ENCODE peak calls at places on chromosomes 1 and 21, in ten cellular contexts. K is GM10248, U is amniotic epithelial cell, D is HCT116, J is retina, L is A172, H is GF-D8, R is NCI-H446, N is H7, A is lower lobe of right lung. I is an unnamed sample.

GRCh38 chr1:84598418-84598817 is 24.2 kb upstream of the CTBS start:
- DNase-seq in R (no peak), A (no peak), L (no peak), H (no peak), U (no peak), D (no peak), J (no peak), N (no peak), K (no peak), I (peak; percentile 36)

GRCh38 chr1:46549697-46550681 is 1.5 kb downstream of the KNCN start:
- DNase-seq in R (no peak), N (peak; percentile 76), D (no peak), J (peak; percentile 81), L (no peak), H (no peak), K (no peak), A (peak; percentile 47), U (peak; percentile 37), I (peak; percentile 79)

GRCh38 chr1:234047113-234047512 is 142.6 kb downstream of the SLC35F3 start:
- DNase-seq in D (no peak), J (no peak), A (no peak), N (no peak), R (no peak), U (no peak), K (no peak), L (no peak), H (no peak), I (no peak)

GRCh38 chr1:158019177-158019868 is 25.9 kb downstream of the KIRREL1 start:
- DNase-seq in H (no peak), J (no peak), K (no peak), D (peak; percentile 73), N (peak; percentile 53), A (no peak), R (no peak), U (peak; percentile 95), L (peak; percentile 97), I (peak; percentile 96)

GRCh38 chr1:10834770-10835412 is 38.4 kb upstream of the CASZ1 start:
- DNase-seq in H (no peak), U (no peak), L (no peak), D (no peak), A (no peak), J (peak; percentile 32), R (no peak), N (peak; percentile 78), K (no peak), I (no peak)

GRCh38 chr1:98099501-98099900 is 178.7 kb upstream of the DPYD start:
- DNase-seq in K (no peak), U (no peak), R (no peak), N (no peak), H (no peak), A (no peak), L (no peak), D (no peak), J (no peak), I (no peak)

GRCh38 chr1:203860396-203860951 is 925 bp upstream of the SNRPE start:
- DNase-seq in D (no peak), R (no peak), L (peak; percentile 73), K (no peak), J (peak; percentile 28), N (peak; percentile 18), H (no peak), U (peak; percentile 28), A (no peak), I (peak; percentile 10)

GRCh38 chr21:31630062-31630711 is 29.3 kb upstream of the SOD1 start:
- DNase-seq in L (peak; percentile 91), A (no peak), N (no peak), J (no peak), H (no peak), U (peak; percentile 93), D (peak; percentile 75), R (peak; percentile 96), K (no peak), I (peak; percentile 97)

GRCh38 chr1:59971464-59971911 is 44.9 kb upstream of the CYP2J2 start:
- DNase-seq in A (peak; percentile 72), K (peak; percentile 69), L (peak; percentile 32), U (peak; percentile 23), J (peak; percentile 91), H (no peak), R (peak; percentile 85), D (peak; percentile 39), N (peak; percentile 85), I (peak; percentile 70)

GRCh38 chr1:227434808-227435207 is 116.5 kb upstream of the CDC42BPA start:
- DNase-seq in H (no peak), A (no peak), N (no peak), K (no peak), L (no peak), U (no peak), J (no peak), R (no peak), D (no peak), I (no peak)